ENCODE peak calls at places on chromosomes 1 and 21, in nine cellular contexts. P is GM03348, D is left cardiac atrium, S is erythroblast, M is choroid plexus epithelial cell, V is OCI-LY7, K is small intestine, H is A549, G is HuH-7.5. E is an unnamed sample.

GRCh38 chr1:97119775-97120174 is 398.2 kb downstream of the PTBP2 start:
- DNase-seq in S (no peak), D (no peak), G (no peak), K (no peak), P (no peak), V (no peak), M (no peak), H (no peak), E (no peak)

GRCh38 chr1:232684331-232685105 is 54.6 kb upstream of the SIPA1L2 start:
- DNase-seq in K (no peak), D (no peak), V (no peak), S (no peak), G (no peak), P (no peak), H (no peak), M (peak), E (peak)

GRCh38 chr1:17403081-17403480 is 31.1 kb downstream of the PADI6 start:
- DNase-seq in V (no peak), S (no peak), G (no peak), M (peak), P (no peak), K (no peak), H (no peak), D (no peak), E (no peak)

GRCh38 chr1:188715566-188715965 is 1762.1 kb downstream of the BRINP3 start:
- DNase-seq in S (no peak), G (no peak), V (no peak), D (no peak), P (no peak), M (peak), K (no peak), H (peak), E (no peak)

GRCh38 chr1:154883919-154884867 is 14.1 kb upstream of the KCNN3 start:
- DNase-seq in H (no peak), P (no peak), D (no peak), S (peak), M (no peak), G (no peak), V (no peak), K (peak), E (no peak)

GRCh38 chr1:192386051-192386650 is 69.4 kb downstream of the RGS21 start:
- DNase-seq in V (no peak), K (no peak), D (no peak), P (no peak), G (no peak), M (no peak), H (no peak), S (no peak), E (no peak)

GRCh38 chr1:50873458-50874187 is 86.4 kb downstream of the FAF1 start:
- DNase-seq in G (no peak), P (peak), M (peak), V (peak), D (peak), K (peak), S (peak), H (peak), E (peak)

GRCh38 chr1:43054961-43055360 is 96.3 kb upstream of the SLC2A1 start:
- DNase-seq in P (no peak), G (no peak), S (no peak), H (no peak), M (no peak), K (no peak), D (no peak), V (no peak), E (peak)

GRCh38 chr1:63799324-63799723 is 25.5 kb downstream of the ROR1 start:
- DNase-seq in G (no peak), H (no peak), K (no peak), V (no peak), M (no peak), D (no peak), P (peak), S (no peak), E (no peak)

GRCh38 chr1:8284167-8284566 is 33.7 kb upstream of the SLC45A1 start:
- DNase-seq in V (no peak), H (no peak), G (no peak), S (no peak), P (peak), M (peak), K (peak), D (no peak), E (peak)

GRCh38 chr1:208235983-208236761 is 8.0 kb downstream of the PLXNA2 start:
- DNase-seq in V (no peak), P (peak), S (peak), M (peak), D (peak), G (no peak), H (no peak), K (peak), E (peak)

GRCh38 chr1:228015276-228016180 is 8.7 kb downstream of the WNT3A start:
- DNase-seq in V (no peak), D (no peak), P (peak), H (no peak), K (no peak), M (no peak), S (no peak), G (no peak), E (peak)

GRCh38 chr21:35072960-35073359 is 23.9 kb upstream of the RUNX1 start:
- DNase-seq in D (peak), M (peak), S (no peak), G (no peak), V (no peak), K (no peak), P (peak), H (no peak), E (no peak)

GRCh38 chr1:166814611-166815010 is 24.7 kb upstream of the POGK start:
- DNase-seq in K (no peak), M (peak), G (no peak), V (no peak), S (no peak), P (peak), H (no peak), D (no peak), E (peak)

GRCh38 chr1:236767276-236767675 is 27.8 kb upstream of the MTR start:
- DNase-seq in H (no peak), P (no peak), S (no peak), K (no peak), G (no peak), V (no peak), M (no peak), D (no peak), E (no peak)

GRCh38 chr21:46122241-46122671 is 24.3 kb downstream of the COL6A2 start:
- DNase-seq in K (no peak), P (peak), V (no peak), S (no peak), G (no peak), D (peak), H (peak), M (peak), E (peak)

GRCh38 chr21:35002879-35003722 is 46.0 kb downstream of the RUNX1 start:
- DNase-seq in S (no peak), D (no peak), K (no peak), M (peak), G (no peak), V (no peak), P (peak), H (no peak), E (peak)

GRCh38 chr1:66464802-66465201 is 69.2 kb upstream of the SGIP1 start:
- DNase-seq in V (no peak), M (peak), S (no peak), D (no peak), G (no peak), H (peak), P (peak), K (no peak), E (peak)

GRCh38 chr1:169511339-169512028 is 25.7 kb upstream of the SLC19A2 start:
- DNase-seq in D (no peak), V (no peak), S (no peak), M (peak), G (no peak), P (peak), H (peak), K (no peak), E (peak)

GRCh38 chr1:202806845-202807366 is 1.3 kb downstream of the KDM5B start:
- DNase-seq in H (peak), P (no peak), M (no peak), V (no peak), D (no peak), K (no peak), S (peak), G (peak), E (no peak)

GRCh38 chr1:33256335-33256700 is at the start of gene ZNF362:
- DNase-seq in M (peak), G (peak), S (peak), V (peak), K (peak), H (peak), P (peak), D (peak), E (peak)

GRCh38 chr1:26597629-26598039 is 68.1 kb downstream of the RPS6KA1 start:
- DNase-seq in G (peak), V (peak), P (peak), K (peak), H (peak), S (no peak), D (no peak), M (peak), E (peak)

GRCh38 chr1:91278754-91279153 is 125.9 kb downstream of the HFM1 start:
- DNase-seq in P (peak), M (peak), K (no peak), G (no peak), H (peak), S (peak), D (no peak), V (peak), E (peak)

GRCh38 chr1:248810727-248811513 is 14.8 kb downstream of the SH3BP5L start:
- DNase-seq in V (no peak), D (no peak), K (peak), H (no peak), S (no peak), G (no peak), M (peak), P (peak), E (no peak)

GRCh38 chr1:78231477-78231876 is 185.7 kb downstream of the GIPC2 start:
- DNase-seq in K (peak), P (no peak), G (no peak), M (no peak), H (no peak), D (no peak), V (no peak), S (no peak), E (no peak)

GRCh38 chr21:45354970-45355369 is 50.0 kb upstream of the COL18A1 start:
- DNase-seq in G (no peak), M (no peak), S (no peak), H (no peak), D (no peak), V (no peak), P (no peak), K (no peak), E (no peak)

GRCh38 chr1:206117151-206117948 is at the start of gene AVPR1B:
- DNase-seq in S (peak), M (peak), K (peak), V (no peak), H (peak), D (peak), P (peak), G (peak), E (peak)